ENCODE peak calls at places on chromosomes 13 and 19, in five cellular contexts. One of them, this sample, is unnamed.

GRCh38 chr19:58356971-58357797 is 3.9 kb upstream of the A1BG start:
- DNase-seq in NCI-H146: no peak
- DNase-seq in activated gamma-delta T cell: no peak
- DNase-seq in activated naive CD8-positive, alpha-beta T cell treated with anti-CD3 and anti-CD28 coated beads, Interleukin-2, amount 50 U/mL, for 24 hours: no peak
- DNase-seq in stimulated activated CD4-positive, alpha-beta T cell treated with anti-CD3 and anti-CD28 coated beads, Interleukin-2, amount 100 ng/mL, for 48 hours: no peak
- DNase-seq in this sample: no peak

GRCh38 chr13:76019421-76020044 is 383.4 kb downstream of the LMO7 start:
- DNase-seq in activated gamma-delta T cell: no peak
- DNase-seq in activated naive CD8-positive, alpha-beta T cell treated with anti-CD3 and anti-CD28 coated beads, Interleukin-2, amount 50 U/mL, for 24 hours: no peak
- DNase-seq in NCI-H146: peak
- DNase-seq in stimulated activated CD4-positive, alpha-beta T cell treated with anti-CD3 and anti-CD28 coated beads, Interleukin-2, amount 100 ng/mL, for 48 hours: no peak
- DNase-seq in this sample: no peak

GRCh38 chr13:71775946-71776345 is 91.1 kb downstream of the DACH1 start:
- DNase-seq in activated naive CD8-positive, alpha-beta T cell treated with anti-CD3 and anti-CD28 coated beads, Interleukin-2, amount 50 U/mL, for 24 hours: no peak
- DNase-seq in NCI-H146: no peak
- DNase-seq in stimulated activated CD4-positive, alpha-beta T cell treated with anti-CD3 and anti-CD28 coated beads, Interleukin-2, amount 100 ng/mL, for 48 hours: no peak
- DNase-seq in activated gamma-delta T cell: no peak
- DNase-seq in this sample: no peak

GRCh38 chr13:42946927-42947326 is 45.1 kb downstream of the EPSTI1 start:
- DNase-seq in stimulated activated CD4-positive, alpha-beta T cell treated with anti-CD3 and anti-CD28 coated beads, Interleukin-2, amount 100 ng/mL, for 48 hours: no peak
- DNase-seq in NCI-H146: no peak
- DNase-seq in activated naive CD8-positive, alpha-beta T cell treated with anti-CD3 and anti-CD28 coated beads, Interleukin-2, amount 50 U/mL, for 24 hours: no peak
- DNase-seq in activated gamma-delta T cell: no peak
- DNase-seq in this sample: no peak

GRCh38 chr19:36488816-36489138 is 584 bp downstream of the ZNF566 start:
- DNase-seq in stimulated activated CD4-positive, alpha-beta T cell treated with anti-CD3 and anti-CD28 coated beads, Interleukin-2, amount 100 ng/mL, for 48 hours: no peak
- DNase-seq in activated gamma-delta T cell: no peak
- DNase-seq in NCI-H146: peak
- DNase-seq in activated naive CD8-positive, alpha-beta T cell treated with anti-CD3 and anti-CD28 coated beads, Interleukin-2, amount 50 U/mL, for 24 hours: no peak
- DNase-seq in this sample: no peak

GRCh38 chr19:780935-781334 is 16.3 kb upstream of the PTBP1 start:
- DNase-seq in stimulated activated CD4-positive, alpha-beta T cell treated with anti-CD3 and anti-CD28 coated beads, Interleukin-2, amount 100 ng/mL, for 48 hours: no peak
- DNase-seq in activated naive CD8-positive, alpha-beta T cell treated with anti-CD3 and anti-CD28 coated beads, Interleukin-2, amount 50 U/mL, for 24 hours: no peak
- DNase-seq in activated gamma-delta T cell: no peak
- DNase-seq in NCI-H146: no peak
- DNase-seq in this sample: no peak

GRCh38 chr13:99528547-99528946 is 27.3 kb downstream of the TM9SF2 start:
- DNase-seq in NCI-H146: peak
- DNase-seq in stimulated activated CD4-positive, alpha-beta T cell treated with anti-CD3 and anti-CD28 coated beads, Interleukin-2, amount 100 ng/mL, for 48 hours: no peak
- DNase-seq in activated naive CD8-positive, alpha-beta T cell treated with anti-CD3 and anti-CD28 coated beads, Interleukin-2, amount 50 U/mL, for 24 hours: no peak
- DNase-seq in activated gamma-delta T cell: no peak
- DNase-seq in this sample: no peak

GRCh38 chr13:31160857-31161582 is 684 bp downstream of the HSPH1 start:
- DNase-seq in NCI-H146: peak
- DNase-seq in activated naive CD8-positive, alpha-beta T cell treated with anti-CD3 and anti-CD28 coated beads, Interleukin-2, amount 50 U/mL, for 24 hours: peak
- DNase-seq in stimulated activated CD4-positive, alpha-beta T cell treated with anti-CD3 and anti-CD28 coated beads, Interleukin-2, amount 100 ng/mL, for 48 hours: peak
- DNase-seq in activated gamma-delta T cell: peak
- DNase-seq in this sample: peak

GRCh38 chr13:61810065-61810464 is 394.4 kb upstream of the PCDH20 start:
- DNase-seq in NCI-H146: no peak
- DNase-seq in activated naive CD8-positive, alpha-beta T cell treated with anti-CD3 and anti-CD28 coated beads, Interleukin-2, amount 50 U/mL, for 24 hours: no peak
- DNase-seq in stimulated activated CD4-positive, alpha-beta T cell treated with anti-CD3 and anti-CD28 coated beads, Interleukin-2, amount 100 ng/mL, for 48 hours: no peak
- DNase-seq in activated gamma-delta T cell: no peak
- DNase-seq in this sample: no peak

GRCh38 chr13:80173224-80173623 is 167.7 kb downstream of the SPRY2 start:
- DNase-seq in NCI-H146: no peak
- DNase-seq in activated naive CD8-positive, alpha-beta T cell treated with anti-CD3 and anti-CD28 coated beads, Interleukin-2, amount 50 U/mL, for 24 hours: no peak
- DNase-seq in activated gamma-delta T cell: no peak
- DNase-seq in stimulated activated CD4-positive, alpha-beta T cell treated with anti-CD3 and anti-CD28 coated beads, Interleukin-2, amount 100 ng/mL, for 48 hours: no peak
- DNase-seq in this sample: no peak

GRCh38 chr13:47218611-47219010 is 321.8 kb upstream of the HTR2A start:
- DNase-seq in activated naive CD8-positive, alpha-beta T cell treated with anti-CD3 and anti-CD28 coated beads, Interleukin-2, amount 50 U/mL, for 24 hours: no peak
- DNase-seq in NCI-H146: no peak
- DNase-seq in activated gamma-delta T cell: no peak
- DNase-seq in stimulated activated CD4-positive, alpha-beta T cell treated with anti-CD3 and anti-CD28 coated beads, Interleukin-2, amount 100 ng/mL, for 48 hours: no peak
- DNase-seq in this sample: no peak

GRCh38 chr19:42568006-42568405 is 26.7 kb downstream of the CEACAM8 start:
- DNase-seq in stimulated activated CD4-positive, alpha-beta T cell treated with anti-CD3 and anti-CD28 coated beads, Interleukin-2, amount 100 ng/mL, for 48 hours: no peak
- DNase-seq in NCI-H146: no peak
- DNase-seq in activated gamma-delta T cell: no peak
- DNase-seq in activated naive CD8-positive, alpha-beta T cell treated with anti-CD3 and anti-CD28 coated beads, Interleukin-2, amount 50 U/mL, for 24 hours: no peak
- DNase-seq in this sample: no peak

GRCh38 chr19:17405250-17406038 is at the start of gene BST2:
- DNase-seq in activated naive CD8-positive, alpha-beta T cell treated with anti-CD3 and anti-CD28 coated beads, Interleukin-2, amount 50 U/mL, for 24 hours: peak
- DNase-seq in activated gamma-delta T cell: no peak
- DNase-seq in NCI-H146: no peak
- DNase-seq in stimulated activated CD4-positive, alpha-beta T cell treated with anti-CD3 and anti-CD28 coated beads, Interleukin-2, amount 100 ng/mL, for 48 hours: no peak
- DNase-seq in this sample: peak

GRCh38 chr19:40802300-40803169 is 3.5 kb downstream of the EGLN2 start:
- DNase-seq in activated gamma-delta T cell: no peak
- DNase-seq in activated naive CD8-positive, alpha-beta T cell treated with anti-CD3 and anti-CD28 coated beads, Interleukin-2, amount 50 U/mL, for 24 hours: no peak
- DNase-seq in NCI-H146: no peak
- DNase-seq in stimulated activated CD4-positive, alpha-beta T cell treated with anti-CD3 and anti-CD28 coated beads, Interleukin-2, amount 100 ng/mL, for 48 hours: no peak
- DNase-seq in this sample: no peak

GRCh38 chr19:55678121-55678671 is 3.2 kb downstream of the EPN1 start:
- DNase-seq in activated naive CD8-positive, alpha-beta T cell treated with anti-CD3 and anti-CD28 coated beads, Interleukin-2, amount 50 U/mL, for 24 hours: no peak
- DNase-seq in stimulated activated CD4-positive, alpha-beta T cell treated with anti-CD3 and anti-CD28 coated beads, Interleukin-2, amount 100 ng/mL, for 48 hours: no peak
- DNase-seq in NCI-H146: no peak
- DNase-seq in activated gamma-delta T cell: no peak
- DNase-seq in this sample: no peak

GRCh38 chr13:19737844-19738557 is 44.7 kb downstream of the PSPC1 start:
- DNase-seq in stimulated activated CD4-positive, alpha-beta T cell treated with anti-CD3 and anti-CD28 coated beads, Interleukin-2, amount 100 ng/mL, for 48 hours: no peak
- DNase-seq in activated gamma-delta T cell: no peak
- DNase-seq in NCI-H146: no peak
- DNase-seq in activated naive CD8-positive, alpha-beta T cell treated with anti-CD3 and anti-CD28 coated beads, Interleukin-2, amount 50 U/mL, for 24 hours: no peak
- DNase-seq in this sample: no peak

GRCh38 chr19:18830488-18830887 is 1.3 kb upstream of the UPF1 start:
- DNase-seq in activated gamma-delta T cell: no peak
- DNase-seq in NCI-H146: no peak
- DNase-seq in activated naive CD8-positive, alpha-beta T cell treated with anti-CD3 and anti-CD28 coated beads, Interleukin-2, amount 50 U/mL, for 24 hours: no peak
- DNase-seq in stimulated activated CD4-positive, alpha-beta T cell treated with anti-CD3 and anti-CD28 coated beads, Interleukin-2, amount 100 ng/mL, for 48 hours: no peak
- DNase-seq in this sample: no peak

GRCh38 chr13:49995535-49996165 is 1.2 kb upstream of the TRIM13 start:
- DNase-seq in activated gamma-delta T cell: no peak
- DNase-seq in activated naive CD8-positive, alpha-beta T cell treated with anti-CD3 and anti-CD28 coated beads, Interleukin-2, amount 50 U/mL, for 24 hours: no peak
- DNase-seq in stimulated activated CD4-positive, alpha-beta T cell treated with anti-CD3 and anti-CD28 coated beads, Interleukin-2, amount 100 ng/mL, for 48 hours: no peak
- DNase-seq in NCI-H146: no peak
- DNase-seq in this sample: no peak

GRCh38 chr19:17766543-17767131 is 15.4 kb downstream of the FCHO1 start:
- DNase-seq in activated naive CD8-positive, alpha-beta T cell treated with anti-CD3 and anti-CD28 coated beads, Interleukin-2, amount 50 U/mL, for 24 hours: peak
- DNase-seq in stimulated activated CD4-positive, alpha-beta T cell treated with anti-CD3 and anti-CD28 coated beads, Interleukin-2, amount 100 ng/mL, for 48 hours: no peak
- DNase-seq in activated gamma-delta T cell: no peak
- DNase-seq in NCI-H146: peak
- DNase-seq in this sample: peak

GRCh38 chr19:11152318-11153062 is 3.1 kb downstream of the SPC24 start:
- DNase-seq in activated naive CD8-positive, alpha-beta T cell treated with anti-CD3 and anti-CD28 coated beads, Interleukin-2, amount 50 U/mL, for 24 hours: no peak
- DNase-seq in activated gamma-delta T cell: no peak
- DNase-seq in NCI-H146: no peak
- DNase-seq in stimulated activated CD4-positive, alpha-beta T cell treated with anti-CD3 and anti-CD28 coated beads, Interleukin-2, amount 100 ng/mL, for 48 hours: no peak
- DNase-seq in this sample: no peak

GRCh38 chr19:43777163-43777700 is 3.5 kb downstream of the KCNN4 start:
- DNase-seq in activated naive CD8-positive, alpha-beta T cell treated with anti-CD3 and anti-CD28 coated beads, Interleukin-2, amount 50 U/mL, for 24 hours: peak
- DNase-seq in NCI-H146: no peak
- DNase-seq in activated gamma-delta T cell: no peak
- DNase-seq in stimulated activated CD4-positive, alpha-beta T cell treated with anti-CD3 and anti-CD28 coated beads, Interleukin-2, amount 100 ng/mL, for 48 hours: no peak
- DNase-seq in this sample: no peak

GRCh38 chr19:51259348-51260245 is 8.7 kb downstream of the SIGLECL1 start:
- DNase-seq in NCI-H146: no peak
- DNase-seq in activated gamma-delta T cell: no peak
- DNase-seq in stimulated activated CD4-positive, alpha-beta T cell treated with anti-CD3 and anti-CD28 coated beads, Interleukin-2, amount 100 ng/mL, for 48 hours: peak
- DNase-seq in activated naive CD8-positive, alpha-beta T cell treated with anti-CD3 and anti-CD28 coated beads, Interleukin-2, amount 50 U/mL, for 24 hours: peak
- DNase-seq in this sample: peak

GRCh38 chr13:47672982-47673670 is 327.9 kb downstream of the SUCLA2 start:
- DNase-seq in activated naive CD8-positive, alpha-beta T cell treated with anti-CD3 and anti-CD28 coated beads, Interleukin-2, amount 50 U/mL, for 24 hours: no peak
- DNase-seq in stimulated activated CD4-positive, alpha-beta T cell treated with anti-CD3 and anti-CD28 coated beads, Interleukin-2, amount 100 ng/mL, for 48 hours: no peak
- DNase-seq in NCI-H146: no peak
- DNase-seq in activated gamma-delta T cell: no peak
- DNase-seq in this sample: no peak

GRCh38 chr19:16285769-16286564 is 38.7 kb upstream of the KLF2 start:
- DNase-seq in activated naive CD8-positive, alpha-beta T cell treated with anti-CD3 and anti-CD28 coated beads, Interleukin-2, amount 50 U/mL, for 24 hours: no peak
- DNase-seq in stimulated activated CD4-positive, alpha-beta T cell treated with anti-CD3 and anti-CD28 coated beads, Interleukin-2, amount 100 ng/mL, for 48 hours: no peak
- DNase-seq in activated gamma-delta T cell: no peak
- DNase-seq in NCI-H146: peak
- DNase-seq in this sample: no peak